ENCODE peak calls at places on chromosomes 13 and 19, in seven cellular contexts. Z, R, U, X, Y, S and N are unnamed samples.

GRCh38 chr13:47158583-47158982 is 261.7 kb upstream of the HTR2A start:
- DNase-seq in Z (no peak), S (no peak), Y (no peak), X (no peak), U (no peak), R (no peak), N (no peak)

GRCh38 chr13:37715606-37716015 is 117.0 kb upstream of the POSTN start:
- DNase-seq in Y (no peak), R (no peak), X (peak), U (no peak), Z (peak), S (no peak), N (no peak)

GRCh38 chr13:112773601-112774447 is 84.0 kb downstream of the ATP11A start:
- DNase-seq in X (no peak), U (no peak), Y (no peak), R (no peak), S (no peak), Z (no peak), N (no peak)

GRCh38 chr19:16435238-16435911 is 36.4 kb downstream of the EPS15L1 start:
- DNase-seq in Y (peak), X (no peak), S (no peak), U (no peak), Z (peak), R (no peak), N (no peak)

GRCh38 chr19:13018037-13018914 is 23.0 kb downstream of the NFIX start:
- DNase-seq in X (no peak), Y (no peak), Z (peak), U (no peak), R (no peak), S (no peak), N (no peak)

GRCh38 chr13:34161829-34162544 is 344.0 kb downstream of the RFC3 start:
- DNase-seq in S (no peak), Y (peak), R (no peak), Z (peak), X (peak), U (no peak), N (no peak)

GRCh38 chr13:49540552-49540951 is 44.8 kb downstream of the PHF11 start:
- DNase-seq in U (no peak), S (no peak), Z (peak), X (peak), R (no peak), Y (no peak), N (no peak)

GRCh38 chr19:2949939-2950285 is 5.1 kb upstream of the ZNF77 start:
- DNase-seq in Z (peak), S (peak), X (peak), R (no peak), Y (no peak), U (no peak), N (no peak)

GRCh38 chr19:5228490-5228889 is 112.1 kb downstream of the PTPRS start:
- DNase-seq in U (no peak), S (no peak), X (no peak), Y (no peak), R (no peak), Z (no peak), N (no peak)

GRCh38 chr13:80276371-80277289 is 64.3 kb downstream of the SPRY2 start:
- DNase-seq in Y (no peak), Z (peak), R (no peak), X (peak), S (no peak), U (no peak), N (no peak)

GRCh38 chr19:38250821-38251563 is 5.2 kb downstream of the PPP1R14A start:
- DNase-seq in Y (no peak), R (no peak), U (no peak), Z (no peak), X (no peak), S (no peak), N (no peak)